ENCODE peak calls at places on chromosome X, in seven cellular contexts. R is CD8-positive, alpha-beta T cell; J is fibroblast of lung; Q is thoracic aorta; S is coronary artery; U is neural progenitor cell; H is lung. G is an unnamed sample.

GRCh38 chrX:138775501-138775900 is 64.0 kb upstream of the FGF13 start:
- DNase-seq in R (no peak), J (peak; percentile 34), Q (no peak), S (no peak), U (peak; percentile 46), H (no peak), G (no peak)

GRCh38 chrX:12648995-12649394 is 142.2 kb upstream of the PRPS2 start:
- DNase-seq in R (no peak), J (no peak), Q (no peak), S (no peak), U (no peak), H (no peak), G (no peak)

GRCh38 chrX:104913348-104913747 is 307.1 kb downstream of the TEX13A start:
- DNase-seq in R (no peak), J (peak; percentile 12), Q (no peak), S (no peak), U (peak; percentile 69), H (no peak), G (no peak)

GRCh38 chrX:133402830-133403625 is 12.3 kb downstream of the GPC4 start:
- DNase-seq in R (no peak), J (no peak), Q (no peak), S (no peak), U (no peak), H (no peak), G (no peak)

GRCh38 chrX:69021561-69021960 is 143.7 kb downstream of the PJA1 start:
- DNase-seq in R (no peak), J (no peak), Q (no peak), S (no peak), U (no peak), H (peak; percentile 26), G (no peak)

GRCh38 chrX:68252664-68253063 is 180.6 kb downstream of the OPHN1 start:
- DNase-seq in R (no peak), J (no peak), Q (no peak), S (no peak), U (no peak), H (no peak), G (no peak)

GRCh38 chrX:136275553-136275952 is 24.4 kb upstream of the MAP7D3 start:
- DNase-seq in R (no peak), J (no peak), Q (no peak), S (no peak), U (peak; percentile 20), H (no peak), G (no peak)

GRCh38 chrX:2928127-2928582 is 984 bp downstream of the ARSD start:
- DNase-seq in R (no peak), J (peak; percentile 83), Q (peak; percentile 2), S (peak; percentile 85), U (peak; percentile 85), H (peak; percentile 64), G (no peak)

GRCh38 chrX:41303013-41303412 is 30.9 kb upstream of the DDX3X start:
- DNase-seq in R (no peak), J (peak; percentile 38), Q (no peak), S (no peak), U (no peak), H (no peak), G (no peak)

GRCh38 chrX:142549923-142550322 is 344.8 kb upstream of the MAGEC2 start:
- DNase-seq in R (no peak), J (no peak), Q (no peak), S (no peak), U (no peak), H (no peak), G (no peak)

GRCh38 chrX:46554942-46555341 is 9.7 kb upstream of the ZNF674 start:
- DNase-seq in R (no peak), J (no peak), Q (no peak), S (no peak), U (no peak), H (no peak), G (no peak)

GRCh38 chrX:18949902-18950301 is 34.0 kb downstream of the PHKA2 start:
- DNase-seq in R (no peak), J (no peak), Q (no peak), S (no peak), U (no peak), H (no peak), G (no peak)

GRCh38 chrX:18956322-18957032 is 27.4 kb downstream of the PHKA2 start:
- DNase-seq in R (no peak), J (no peak), Q (no peak), S (no peak), U (no peak), H (no peak), G (no peak)

GRCh38 chrX:18946157-18946556 is 37.8 kb downstream of the PHKA2 start:
- DNase-seq in R (no peak), J (peak; percentile 21), Q (no peak), S (no peak), U (no peak), H (no peak), G (no peak)

GRCh38 chrX:18955676-18956075 is 28.2 kb downstream of the PHKA2 start:
- DNase-seq in R (no peak), J (no peak), Q (no peak), S (no peak), U (no peak), H (no peak), G (no peak)

DNA sequence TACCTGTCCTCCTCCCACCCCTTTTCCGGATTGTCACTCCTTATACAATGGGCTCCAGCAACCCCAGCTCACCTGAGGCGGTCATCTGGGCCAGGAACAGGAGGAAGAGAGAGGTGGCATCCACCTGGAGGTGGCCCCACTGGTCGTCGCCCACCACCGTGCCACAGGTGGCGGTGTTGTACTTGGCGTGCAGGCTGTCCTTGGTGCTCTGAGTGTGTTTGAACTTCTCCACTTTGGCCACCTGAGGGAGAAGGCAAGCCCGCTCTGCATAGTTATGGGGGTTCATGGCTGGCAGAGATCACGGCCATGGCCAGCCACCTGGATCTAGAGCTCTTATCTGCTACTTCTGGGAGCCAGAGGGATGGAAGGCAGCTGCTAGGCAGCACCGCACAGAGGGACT is 32.9 kb downstream of the PHKA2 start:
- DNase-seq in R (no peak), J (no peak), Q (no peak), S (no peak), U (no peak), H (no peak), G (no peak)
- TF ChIP-seq CTCF in R (no peak), J (no peak), Q (no peak), S (no peak), U (no peak), H (no peak), G (no peak)

DNA sequence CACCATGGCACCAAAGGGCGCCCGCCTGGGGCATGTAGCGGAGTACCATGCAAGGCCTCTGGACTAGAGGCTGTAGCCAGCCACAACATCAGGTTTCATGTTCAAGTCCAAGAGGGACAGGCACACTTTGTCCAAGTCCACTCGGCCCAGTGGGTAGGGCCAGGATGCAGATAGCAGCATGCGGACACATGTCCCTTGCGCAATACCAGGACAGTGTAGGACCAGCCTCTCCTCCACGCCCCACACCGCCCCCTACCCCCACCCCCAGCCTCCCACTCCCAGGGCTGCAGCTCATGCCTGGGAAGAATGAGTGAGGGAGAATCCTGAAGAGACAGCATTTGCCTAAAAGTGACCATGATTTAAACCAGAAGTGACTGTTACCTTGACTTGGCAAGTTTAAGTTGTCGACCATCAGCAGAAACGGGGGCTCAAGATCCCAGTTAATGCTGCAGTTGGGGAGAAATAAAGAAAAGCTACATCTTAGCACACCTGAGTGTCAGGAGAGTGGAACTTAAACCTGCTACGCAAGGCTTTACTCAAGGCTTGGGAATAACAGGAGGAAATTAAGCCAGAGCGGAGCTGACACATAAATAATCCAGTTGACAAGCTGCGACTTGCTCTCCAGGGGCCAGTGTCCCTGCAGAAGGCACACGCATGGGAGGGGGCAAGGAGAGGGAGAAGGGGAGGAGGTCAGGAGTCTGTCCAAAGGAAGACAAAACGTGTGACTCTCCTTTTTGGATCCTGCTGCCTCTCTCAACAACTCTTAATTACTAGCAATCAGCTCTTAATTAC is 221.7 kb downstream of the BCOR start:
- DNase-seq in R (no peak), J (no peak), Q (no peak), S (no peak), U (no peak), H (no peak), G (no peak)
- H3K4me3 ChIP-seq in R (no peak overlapping the region), J (no peak overlapping the region), Q (no peak overlapping the region), S (no peak overlapping the region), U (no peak overlapping the region), H (no peak overlapping the region), G (no peak overlapping the region)

GRCh38 chrX:153974003-153974725 is 1.6 kb downstream of the TMEM187 start:
- DNase-seq in R (no peak), J (no peak), Q (no peak), S (no peak), U (no peak), H (no peak), G (no peak)
- H3K27ac ChIP-seq in R (peak overlapping the region; percentile 94), J (no peak overlapping the region), Q (peak overlapping the region; percentile 96), S (peak overlapping the region; percentile 99), U (no peak overlapping the region), H (peak overlapping the region; percentile 98), G (peak overlapping the region; percentile 99)

DNA sequence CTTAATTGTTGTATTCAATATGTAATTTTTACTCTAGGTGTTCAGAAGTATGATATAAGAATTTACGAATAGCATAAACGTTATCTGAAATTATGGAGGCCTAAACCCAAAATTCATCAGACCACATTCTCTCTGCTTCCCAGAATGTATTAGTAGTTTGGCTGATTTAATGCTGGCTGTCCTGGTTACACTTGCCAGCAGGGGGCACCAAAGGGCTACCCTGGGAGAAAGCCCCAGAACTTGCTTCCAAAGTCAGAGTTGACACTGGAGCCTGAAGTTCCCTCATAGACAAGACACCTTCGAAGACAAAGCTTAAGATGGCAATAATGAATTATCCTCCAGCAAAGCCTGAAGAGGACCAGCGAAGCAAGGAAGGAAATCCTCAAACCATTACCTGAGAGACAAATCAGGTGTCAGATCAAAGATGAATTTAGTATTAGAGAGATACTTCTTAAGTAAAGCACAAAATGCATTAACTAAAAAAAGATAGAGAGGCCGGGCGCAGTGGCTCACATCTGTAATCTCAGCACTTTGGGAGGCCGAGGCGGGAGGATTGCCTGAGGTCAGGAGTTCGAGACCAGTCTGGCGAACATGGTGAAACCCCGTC is 11.3 kb upstream of the ANOS1 start:
- DNase-seq in R (peak; percentile 78), J (no peak), Q (no peak), S (no peak), U (peak; percentile 59), H (peak; percentile 48), G (peak; percentile 13)
- TF ChIP-seq CTCF in R (peak; percentile 65), J (peak; percentile 63), Q (peak; percentile 34), S (no peak), U (peak; percentile 75), H (peak; percentile 43), G (peak; percentile 59)

G was measured in dorsolateral prefrontal cortex.